ENCODE peak calls at places on chromosomes 11 and 22, in six cellular contexts. L is stomach; B is cardiac muscle cell; I is OCI-LY7; T is CD8-positive, alpha-beta T cell; F is fibroblast of the aortic adventitia. G is an unnamed sample.

GRCh38 chr11:75508051-75508561 is 17.6 kb downstream of the GDPD5 start:
- DNase-seq in F (no peak), B (no peak), I (peak), L (no peak), T (peak), G (no peak)

GRCh38 chr11:13026722-13027121 is 17.6 kb downstream of the RASSF10 start:
- DNase-seq in B (no peak), T (no peak), I (no peak), L (no peak), F (no peak), G (no peak)

GRCh38 chr22:37601540-37602442 is 6.8 kb upstream of the GGA1 start:
- DNase-seq in F (peak), B (peak), L (peak), T (no peak), I (peak), G (peak)

GRCh38 chr11:63244862-63245261 is 1.5 kb upstream of the SLC22A25 start:
- DNase-seq in F (no peak), L (no peak), B (no peak), T (no peak), I (no peak), G (no peak)

GRCh38 chr11:133347988-133348387 is 184.3 kb downstream of the OPCML start:
- DNase-seq in L (no peak), B (no peak), I (no peak), F (no peak), T (no peak), G (no peak)

GRCh38 chr22:26798433-26799065 is 141.2 kb downstream of the MIAT start:
- DNase-seq in B (no peak), L (no peak), I (no peak), F (no peak), T (no peak), G (no peak)

GRCh38 chr22:19109198-19110063 is 12.8 kb downstream of the DGCR2 start:
- DNase-seq in L (peak), F (peak), B (peak), T (peak), I (peak), G (peak)

GRCh38 chr11:114179234-114179941 is 116.8 kb upstream of the NNMT start:
- DNase-seq in T (no peak), B (peak), I (peak), L (peak), F (peak), G (peak)

GRCh38 chr11:80383655-80384054 is 942.8 kb upstream of the TENM4 start:
- DNase-seq in L (no peak), I (no peak), F (no peak), B (no peak), T (no peak), G (peak)

GRCh38 chr11:26470992-26471391 is 101.1 kb downstream of the MUC15 start:
- DNase-seq in F (no peak), L (no peak), B (no peak), T (no peak), I (no peak), G (no peak)
- TF ChIP-seq CTCF in F (no peak), L (no peak), B (no peak), T (no peak), I (no peak), G (no peak)

GRCh38 chr11:68646832-68647231 is 37.5 kb upstream of the GAL start:
- DNase-seq in T (no peak), F (no peak), L (no peak), B (no peak), I (no peak), G (no peak)

GRCh38 chr11:68641880-68642279 is 42.5 kb upstream of the GAL start:
- DNase-seq in T (no peak), I (no peak), B (no peak), F (no peak), L (no peak), G (no peak)

GRCh38 chr11:68643576-68643975 is 40.8 kb upstream of the GAL start:
- DNase-seq in F (no peak), I (no peak), T (no peak), B (peak), L (no peak), G (no peak)
- TF ChIP-seq CTCF in F (no peak), I (no peak), T (no peak), B (no peak), L (no peak), G (no peak)

GRCh38 chr11:646214-646613 is 9.1 kb downstream of the DRD4 start:
- DNase-seq in I (no peak), B (no peak), L (no peak), F (no peak), T (no peak), G (no peak)
- TF ChIP-seq CTCF in I (no peak), B (no peak), L (no peak), F (no peak), T (no peak), G (no peak)

GRCh38 chr11:61551630-61552029 is 29.2 kb downstream of the SYT7 start:
- DNase-seq in F (peak), T (no peak), L (peak), B (peak), I (no peak), G (peak)
- TF ChIP-seq CTCF in F (peak), T (no peak), L (no peak), B (no peak), I (no peak), G (no peak)

DNA sequence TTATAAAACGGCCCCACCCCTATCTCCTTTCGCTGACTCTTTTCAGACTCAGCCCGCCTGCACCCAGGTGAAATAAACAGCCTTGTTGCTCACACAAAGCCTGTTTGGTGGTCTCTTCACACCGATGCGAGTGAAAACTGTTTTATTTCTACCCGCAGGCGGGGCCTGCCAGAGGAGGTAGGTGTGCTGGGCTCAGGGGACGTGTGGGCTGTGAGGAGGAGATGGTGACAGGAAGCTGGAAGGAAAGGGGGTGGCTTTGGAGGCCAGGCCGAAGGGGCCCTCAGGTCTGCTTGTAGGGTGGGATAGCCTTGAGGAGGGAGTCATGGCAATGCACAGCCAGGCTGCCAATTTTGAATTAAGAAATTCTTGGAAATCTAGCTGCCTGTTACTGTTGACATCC is 21.3 kb upstream of the KRTAP5-7 start:
- DNase-seq in I (no peak), B (no peak), T (no peak), F (no peak), L (no peak), G (no peak)
- TF ChIP-seq CTCF in I (no peak), B (no peak), T (no peak), F (no peak), L (no peak), G (no peak)